ENCODE peak calls at places on chromosomes 6 and 20, in nine cellular contexts. F is breast epithelium, D is ovary, B is type B pancreatic cell, H is progenitor cell of endocrine pancreas, U is Caco-2, G is prostate gland, C is GM20000, Q is AG04450. S is an unnamed sample.

GRCh38 chr20:46242390-46242789 is 65.9 kb downstream of the CDH22 start:
- DNase-seq in F (no peak), C (no peak), B (no peak), G (no peak), D (no peak), U (no peak), Q (no peak), H (no peak), S (no peak)

GRCh38 chr6:12878741-12879140 is 162.2 kb downstream of the PHACTR1 start:
- DNase-seq in B (no peak), U (no peak), C (no peak), H (no peak), D (no peak), F (no peak), G (no peak), Q (no peak), S (no peak)

GRCh38 chr20:55947701-55948100 is 57.6 kb downstream of the CBLN4 start:
- DNase-seq in B (no peak), U (no peak), D (no peak), F (no peak), G (no peak), H (no peak), Q (no peak), C (no peak), S (no peak)

GRCh38 chr20:38209736-38210405 is 44.8 kb upstream of the TGM2 start:
- DNase-seq in H (no peak), B (no peak), D (no peak), F (no peak), U (no peak), Q (no peak), G (no peak), C (no peak), S (no peak)

GRCh38 chr20:61055642-61056041 is 196.4 kb upstream of the CDH4 start:
- DNase-seq in G (no peak), B (no peak), D (no peak), C (no peak), H (no peak), U (no peak), F (no peak), Q (no peak), S (no peak)

GRCh38 chr20:61332016-61332975 is 80.2 kb downstream of the CDH4 start:
- DNase-seq in C (no peak), D (no peak), H (no peak), Q (no peak), B (no peak), G (no peak), F (no peak), U (no peak), S (no peak)

GRCh38 chr6:1842334-1842733 is 232.6 kb downstream of the FOXC1 start:
- DNase-seq in Q (no peak), F (no peak), G (no peak), H (no peak), B (no peak), C (no peak), U (no peak), D (no peak), S (no peak)

GRCh38 chr20:11305406-11305805 is 612.3 kb upstream of the BTBD3 start:
- DNase-seq in G (no peak), D (no peak), U (no peak), H (no peak), C (peak; percentile 7), B (no peak), Q (no peak), F (no peak), S (no peak)

GRCh38 chr6:73680289-73680688 is 15.7 kb upstream of the CD109 start:
- DNase-seq in G (no peak), D (no peak), Q (no peak), U (no peak), H (no peak), F (no peak), C (no peak), B (no peak), S (no peak)

GRCh38 chr6:136173519-136174507 is 76.3 kb downstream of the MTFR2 start:
- DNase-seq in B (no peak), C (no peak), U (no peak), H (no peak), F (no peak), D (no peak), Q (peak; percentile 58), G (no peak), S (no peak)

GRCh38 chr20:61976650-61977332 is 88.9 kb downstream of the TAF4 start:
- DNase-seq in U (no peak), Q (no peak), H (no peak), F (no peak), G (no peak), D (no peak), C (no peak), B (no peak), S (no peak)

GRCh38 chr6:157461000-157461915 is 80.3 kb downstream of the ZDHHC14 start:
- DNase-seq in B (no peak), U (no peak), H (no peak), C (peak; percentile 74), D (no peak), Q (peak; percentile 34), G (no peak), F (no peak), S (peak; percentile 76)

GRCh38 chr6:109373333-109373732 is 8.9 kb downstream of the CD164 start:
- DNase-seq in H (no peak), Q (no peak), D (no peak), F (no peak), B (no peak), U (no peak), G (no peak), C (no peak), S (no peak)

GRCh38 chr6:37099442-37099841 is 70.5 kb upstream of the PIM1 start:
- DNase-seq in U (no peak), H (no peak), C (no peak), B (no peak), G (no peak), D (no peak), F (no peak), Q (no peak), S (no peak)

GRCh38 chr6:166810864-166811263 is 145.5 kb downstream of the RNASET2 start:
- DNase-seq in B (no peak), D (no peak), H (no peak), U (no peak), Q (no peak), G (no peak), F (no peak), C (no peak), S (no peak)

GRCh38 chr6:118755941-118756646 is 104.7 kb upstream of the CEP85L start:
- DNase-seq in D (no peak), F (no peak), G (no peak), C (no peak), H (no peak), U (no peak), B (no peak), Q (no peak), S (no peak)

GRCh38 chr20:44624743-44625271 is 26.7 kb downstream of the ADA start:
- DNase-seq in D (no peak), C (no peak), Q (no peak), H (no peak), F (no peak), U (no peak), G (no peak), B (no peak), S (no peak)

GRCh38 chr6:100968934-100969333 is 87.8 kb upstream of the ASCC3 start:
- DNase-seq in G (no peak), C (no peak), B (no peak), H (no peak), D (no peak), Q (no peak), U (no peak), F (no peak), S (no peak)

GRCh38 chr6:132140150-132140549 is 189.0 kb upstream of the CCN2 start:
- DNase-seq in G (no peak), H (no peak), C (no peak), Q (no peak), F (no peak), D (no peak), U (no peak), B (no peak), S (no peak)

GRCh38 chr6:53691252-53691651 is 25.7 kb upstream of the KLHL31 start:
- DNase-seq in Q (no peak), D (no peak), F (no peak), H (no peak), C (no peak), U (no peak), G (no peak), B (no peak), S (no peak)

GRCh38 chr6:35562060-35562459 is 49.4 kb upstream of the TULP1 start:
- DNase-seq in B (no peak), D (no peak), G (no peak), C (no peak), H (no peak), F (no peak), U (no peak), Q (no peak), S (no peak)

GRCh38 chr6:31308050-31308844 is 36.4 kb upstream of the HLA-C start:
- DNase-seq in F (peak; percentile 53), D (peak; percentile 13), U (no peak), C (peak; percentile 81), Q (no peak), G (peak; percentile 76), B (no peak), H (peak; percentile 10), S (peak; percentile 45)

GRCh38 chr6:36597775-36598174 is 3.6 kb downstream of the SRSF3 start:
- DNase-seq in F (no peak), U (no peak), H (no peak), Q (no peak), C (no peak), D (no peak), B (no peak), G (no peak), S (no peak)

GRCh38 chr20:33933469-33933909 is 60.2 kb upstream of the RALY start:
- DNase-seq in Q (no peak), D (peak; percentile 20), U (peak; percentile 86), B (no peak), H (no peak), G (peak; percentile 46), C (peak; percentile 66), F (peak; percentile 71), S (peak; percentile 71)
- TF ChIP-seq CTCF in Q (peak; percentile 55), D (no peak), U (peak; percentile 88), B (peak; percentile 65), H (peak; percentile 49), G (peak; percentile 48), C (peak; percentile 30), F (peak; percentile 38), S (peak; percentile 58)

GRCh38 chr6:102114402-102114801 is 720.9 kb downstream of the GRIK2 start:
- DNase-seq in D (no peak), G (no peak), B (no peak), U (peak; percentile 27), C (peak; percentile 3), H (no peak), Q (no peak), F (no peak), S (peak; percentile 8)
- TF ChIP-seq CTCF in D (no peak), G (no peak), B (peak; percentile 48), U (no peak), C (no peak), H (no peak), Q (no peak), F (no peak), S (peak; percentile 61)

GRCh38 chr6:106085984-106086832 is at the start of gene PRDM1:
- DNase-seq in G (peak; percentile 78), Q (no peak), D (peak; percentile 66), B (peak; percentile 79), F (peak; percentile 86), H (peak; percentile 75), U (peak; percentile 93), C (peak; percentile 84), S (peak; percentile 80)
- TF ChIP-seq CTCF in G (peak; percentile 39), Q (peak; percentile 17), D (no peak), B (peak; percentile 60), F (peak; percentile 31), H (peak; percentile 51), U (peak; percentile 61), C (peak; percentile 4), S (peak; percentile 23)

GRCh38 chr20:19815553-19815991 is 57.5 kb downstream of the RIN2 start:
- DNase-seq in G (no peak), D (no peak), Q (peak; percentile 97), H (no peak), B (no peak), U (no peak), F (no peak), C (no peak), S (no peak)
- TF ChIP-seq CTCF in G (no peak), D (no peak), Q (no peak), H (no peak), B (no peak), U (no peak), F (no peak), C (no peak), S (no peak)